ENCODE peak calls at places on chromosomes 11 and 22, in five cellular contexts. S is fibroblast of pulmonary artery; B is left lung; X is upper lobe of right lung; Z is CD4-positive, alpha-beta T cell. D is an unnamed sample.

GRCh38 chr11:80282643-80283042 is 841.8 kb upstream of the TENM4 start:
- DNase-seq in S (no peak), Z (no peak), B (no peak), X (no peak), D (no peak)

GRCh38 chr11:35418847-35419712 is at the start of gene SLC1A2:
- DNase-seq in B (no peak), X (peak; percentile 70), S (peak; percentile 13), Z (no peak), D (peak; percentile 58)

GRCh38 chr11:19739872-19740271 is 27.2 kb downstream of the NAV2 start:
- DNase-seq in B (no peak), X (no peak), S (peak; percentile 24), Z (no peak), D (no peak)

GRCh38 chr11:32312206-32312817 is 123.0 kb downstream of the WT1 start:
- DNase-seq in S (peak; percentile 75), Z (no peak), B (no peak), X (no peak), D (peak; percentile 23)

GRCh38 chr11:66070604-66071325 is 693 bp downstream of the PACS1 start:
- DNase-seq in S (peak; percentile 50), Z (no peak), X (peak; percentile 78), B (peak; percentile 58), D (peak; percentile 54)

GRCh38 chr22:35649026-35649553 is 844 bp downstream of the APOL6 start:
- DNase-seq in B (no peak), S (no peak), X (no peak), Z (no peak), D (no peak)

GRCh38 chr22:17436981-17437410 is 67.7 kb downstream of the CECR2 start:
- DNase-seq in B (no peak), S (no peak), X (no peak), Z (no peak), D (no peak)

GRCh38 chr11:69654660-69655478 is 13.9 kb downstream of the CCND1 start:
- DNase-seq in X (peak; percentile 65), B (no peak), Z (no peak), S (no peak), D (peak; percentile 36)

GRCh38 chr11:62061356-62062222 is 62.2 kb upstream of the INCENP start:
- DNase-seq in X (no peak), Z (no peak), B (no peak), S (peak; percentile 24), D (no peak)

GRCh38 chr11:3028808-3029207 is 28.4 kb downstream of the CARS1 start:
- DNase-seq in X (no peak), B (no peak), Z (no peak), S (no peak), D (no peak)

GRCh38 chr11:122634507-122634906 is 21.0 kb upstream of the UBASH3B start:
- DNase-seq in S (no peak), Z (no peak), B (no peak), X (no peak), D (no peak)

GRCh38 chr22:31683181-31684105 is 21.4 kb upstream of the PISD start:
- DNase-seq in X (no peak), Z (no peak), S (no peak), B (no peak), D (peak; percentile 20)

GRCh38 chr11:61072316-61073109 is 29.8 kb upstream of the CD5 start:
- DNase-seq in S (no peak), Z (no peak), B (no peak), X (no peak), D (no peak)